ENCODE peak calls at places on chromosomes 6 and 20, in six cellular contexts. I is left ventricle myocardium inferior, Y is A549, U is adrenal gland, M is breast epithelium, O is suprapubic skin. K is an unnamed sample. For H3K4me1, the result is how much of the 10 kb centered on the place peaks cover.

GRCh38 chr6:41697902-41698349 is 37.5 kb downstream of the TFEB start:
- DNase-seq in M (no peak), I (no peak), Y (no peak), U (no peak), O (no peak), K (no peak)

GRCh38 chr6:16514249-16514648 is 247.0 kb downstream of the ATXN1 start:
- DNase-seq in Y (peak), O (no peak), M (no peak), I (no peak), U (no peak), K (no peak)

GRCh38 chr6:161412795-161413194 is 138.9 kb upstream of the AGPAT4 start:
- DNase-seq in U (no peak), Y (no peak), M (no peak), O (no peak), I (no peak), K (no peak)

GRCh38 chr20:51695574-51696303 is 72.5 kb downstream of the ATP9A start:
- DNase-seq in I (no peak), O (no peak), U (no peak), Y (peak), M (no peak), K (no peak)

GRCh38 chr6:101597711-101598110 is 204.2 kb downstream of the GRIK2 start:
- DNase-seq in Y (no peak), M (no peak), I (no peak), O (no peak), U (no peak), K (no peak)

GRCh38 chr6:43714311-43715055 is 26.9 kb upstream of the MRPS18A start:
- DNase-seq in M (no peak), U (peak), I (peak), Y (no peak), O (no peak), K (no peak)

GRCh38 chr20:4512891-4513550 is 208.7 kb upstream of the PRND start:
- DNase-seq in M (no peak), U (peak), Y (peak), I (no peak), O (no peak), K (no peak)

GRCh38 chr6:11989376-11989775 is 22.7 kb upstream of the HIVEP1 start:
- DNase-seq in M (no peak), O (no peak), I (no peak), Y (no peak), U (no peak), K (no peak)

GRCh38 chr6:102488729-102489128 is 1095.2 kb downstream of the GRIK2 start:
- DNase-seq in U (no peak), I (no peak), M (no peak), O (no peak), Y (no peak), K (no peak)

GRCh38 chr6:102417368-102417767 is 1023.9 kb downstream of the GRIK2 start:
- DNase-seq in I (no peak), Y (no peak), U (no peak), O (no peak), M (no peak), K (no peak)

GRCh38 chr6:6565488-6565887 is 23.0 kb upstream of the LY86 start:
- DNase-seq in Y (no peak), U (peak), I (no peak), O (no peak), M (no peak), K (no peak)

GRCh38 chr20:61916318-61916891 is 149.3 kb downstream of the TAF4 start:
- DNase-seq in M (no peak), O (no peak), U (no peak), I (no peak), Y (no peak), K (no peak)

GRCh38 chr6:22302828-22303227 is 6.0 kb upstream of the PRL start:
- DNase-seq in O (no peak), U (no peak), I (no peak), M (no peak), Y (no peak), K (no peak)

GRCh38 chr6:131510094-131510493 is 62.9 kb upstream of the ARG1 start:
- DNase-seq in Y (no peak), U (no peak), I (no peak), O (no peak), M (no peak), K (no peak)

GRCh38 chr6:154590770-154591169 is 80.3 kb upstream of the CNKSR3 start:
- DNase-seq in Y (no peak), O (no peak), I (no peak), M (no peak), U (no peak), K (no peak)

GRCh38 chr6:7257521-7258230 is 55.3 kb downstream of the SSR1 start:
- DNase-seq in O (no peak), U (no peak), Y (no peak), I (no peak), M (no peak), K (peak)

GRCh38 chr20:7171911-7172310 is 404.4 kb downstream of the BMP2 start:
- DNase-seq in Y (no peak), M (no peak), U (no peak), I (no peak), O (no peak), K (no peak)

GRCh38 chr6:143062551-143062950 is 1.9 kb downstream of the AIG1 start:
- DNase-seq in I (no peak), Y (no peak), M (no peak), O (no peak), U (no peak), K (no peak)

GRCh38 chr6:118894425-118895240 is 681 bp downstream of the ASF1A start:
- DNase-seq in I (peak), Y (peak), O (peak), U (peak), M (peak), K (peak)

GRCh38 chr6:41941280-41942044 is at the start of gene CCND3:
- DNase-seq in U (peak), O (peak), M (peak), Y (peak), I (peak), K (peak)

GRCh38 chr6:61886608-61887259 is 399.3 kb downstream of the KHDRBS2 start:
- DNase-seq in I (no peak), M (no peak), Y (no peak), U (no peak), O (no peak), K (no peak)

GRCh38 chr6:51398064-51398740 is 579.5 kb downstream of the TFAP2B start:
- DNase-seq in U (no peak), I (no peak), M (no peak), O (no peak), Y (no peak), K (no peak)

GRCh38 chr20:61728326-61728725 is 337.4 kb downstream of the TAF4 start:
- DNase-seq in M (no peak), I (no peak), U (no peak), O (no peak), Y (no peak), K (no peak)

GRCh38 chr6:12545837-12546658 is 170.5 kb upstream of the PHACTR1 start:
- DNase-seq in U (no peak), O (no peak), I (no peak), Y (peak), M (no peak), K (no peak)

GRCh38 chr6:116265081-116265829 is 11.4 kb upstream of the TSPYL4 start:
- DNase-seq in Y (no peak), U (no peak), M (no peak), O (no peak), I (peak), K (peak)

GRCh38 chr6:6008648-6009421 is 2.1 kb upstream of the NRN1 start:
- DNase-seq in O (no peak), M (no peak), I (peak), U (peak), Y (peak), K (peak)

GRCh38 chr6:143743256-143744166 is 65.7 kb downstream of the PHACTR2 start:
- DNase-seq in I (peak), U (no peak), Y (no peak), M (no peak), O (no peak), K (no peak)

GRCh38 chr6:156919819-156920379 is 142.7 kb downstream of the ARID1B start:
- DNase-seq in Y (no peak), M (no peak), O (no peak), U (no peak), I (no peak), K (no peak)

GRCh38 chr6:21295846-21296245 is 297.7 kb upstream of the SOX4 start:
- DNase-seq in M (no peak), Y (no peak), O (no peak), U (no peak), I (no peak), K (no peak)

GRCh38 chr20:35972445-35972844 is 4.1 kb downstream of the CNBD2 start:
- DNase-seq in O (no peak), U (no peak), I (no peak), Y (no peak), M (no peak), K (no peak)

GRCh38 chr6:151018035-151018434 is 152.5 kb downstream of the MTHFD1L start:
- DNase-seq in Y (no peak), U (no peak), I (no peak), M (no peak), O (no peak), K (no peak)

GRCh38 chr6:143607959-143608358 is 69.8 kb upstream of the PHACTR2 start:
- DNase-seq in U (peak), I (no peak), O (no peak), Y (no peak), M (no peak), K (no peak)

GRCh38 chr6:96532399-96532798 is 10.8 kb downstream of the UFL1 start:
- DNase-seq in Y (no peak), M (no peak), I (no peak), O (no peak), U (no peak), K (no peak)

GRCh38 chr6:105573556-105573955 is 170.7 kb upstream of the PREP start:
- DNase-seq in M (no peak), I (no peak), O (no peak), Y (no peak), U (no peak), K (no peak)

GRCh38 chr20:16301981-16302380 is 271.3 kb downstream of the KIF16B start:
- DNase-seq in U (no peak), Y (no peak), I (no peak), O (no peak), M (no peak), K (no peak)

GRCh38 chr6:105024803-105025202 is 67.9 kb downstream of the LIN28B start:
- DNase-seq in Y (no peak), U (no peak), I (no peak), M (no peak), O (no peak), K (no peak)

GRCh38 chr20:17612287-17612974 is 42.6 kb downstream of the DSTN start:
- DNase-seq in I (no peak), U (no peak), Y (peak), O (no peak), M (peak), K (peak)

DNA sequence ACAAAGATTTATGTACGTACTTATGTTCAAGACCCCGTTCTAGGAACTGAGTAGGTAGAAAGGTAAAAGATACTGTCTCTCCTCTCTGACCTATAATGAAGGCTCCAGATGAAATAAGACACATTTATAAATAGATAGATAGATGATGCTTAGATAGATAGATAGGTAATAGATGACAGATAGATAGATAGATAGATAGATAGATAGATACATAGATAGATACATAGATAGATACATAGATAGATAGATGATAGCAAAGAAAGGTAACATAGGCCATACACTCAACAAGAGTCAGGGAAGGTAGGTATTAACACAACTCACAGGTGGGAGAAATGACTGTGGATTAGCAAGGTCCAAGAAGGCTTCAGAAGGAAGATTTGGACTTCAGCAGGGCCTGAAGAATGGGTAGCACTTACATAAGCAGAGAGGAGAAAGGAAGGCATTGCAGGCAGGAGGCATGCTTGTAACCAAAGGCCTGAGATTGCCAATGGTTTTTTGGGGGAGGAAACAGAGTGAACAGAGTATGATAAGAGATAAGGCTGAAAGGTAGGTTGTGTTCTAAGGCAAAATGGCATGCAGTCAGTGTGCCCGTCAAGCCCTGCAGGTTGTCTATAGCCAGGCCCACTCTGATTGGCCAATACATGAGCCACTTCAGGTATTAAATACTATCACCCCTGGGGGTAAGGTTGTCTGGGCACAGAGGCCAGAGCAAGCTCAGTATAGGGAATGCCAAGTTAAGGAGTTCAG is 7.7 kb upstream of the MYB start:
- DNase-seq in O (no peak), M (no peak), Y (no peak), U (no peak), I (no peak), K (no peak)
- H3K4me3 ChIP-seq in O (no peak), M (no peak), Y (no peak), U (no peak), I (no peak), K (no peak)

GRCh38 chr20:43404880-43405279 is 52.8 kb upstream of the SRSF6 start:
- DNase-seq in Y (peak), M (no peak), U (no peak), I (no peak), O (no peak), K (no peak)
- TF ChIP-seq CTCF in Y (no peak), M (no peak), U (no peak), I (no peak), O (no peak), K (no peak)

DNA sequence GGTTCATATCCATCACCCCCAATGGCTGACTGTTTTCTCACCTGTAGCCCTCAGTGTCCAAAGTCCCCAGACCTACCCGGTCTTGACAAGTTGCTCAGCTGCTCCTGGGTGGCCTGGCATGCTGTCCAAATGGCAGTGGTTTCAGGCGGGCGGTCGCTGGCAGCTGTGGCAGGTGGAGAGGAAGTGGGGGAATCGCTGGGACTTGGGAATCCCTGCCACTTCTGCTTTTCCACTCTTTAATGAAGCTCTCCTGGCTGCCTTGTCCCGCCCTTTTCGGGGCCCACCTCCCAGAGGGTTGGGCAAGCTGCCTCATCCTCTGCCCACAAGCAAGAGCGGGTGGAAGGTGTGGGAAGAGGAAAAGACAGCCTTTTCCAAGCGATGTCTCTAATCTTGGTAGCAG is at the start of gene OCSTAMP:
- DNase-seq in I (no peak), M (no peak), U (no peak), O (no peak), Y (no peak), K (no peak)
- H3K4me1 ChIP-seq in I (under half), M (under half), U (under half), O (under half), Y (under half), K (under half)

DNA sequence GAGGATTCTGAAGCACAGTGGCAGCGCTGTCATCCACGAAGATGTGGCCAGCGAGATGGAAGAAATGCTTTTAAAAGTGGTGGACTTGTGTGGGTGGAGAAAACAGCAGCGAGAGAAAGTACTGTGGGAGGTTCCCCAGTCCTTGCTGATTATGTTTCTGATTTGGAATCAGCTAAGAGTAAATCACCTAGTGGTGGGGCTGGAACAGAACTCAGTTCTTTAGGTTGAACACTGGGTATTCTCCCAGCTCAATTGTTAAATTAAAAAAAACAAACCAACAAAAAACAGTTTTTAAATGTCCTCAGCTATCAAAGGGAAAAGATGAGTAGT is 515 bp upstream of the ZNF322 start:
- DNase-seq in I (no peak), U (no peak), M (no peak), Y (peak), O (no peak), K (no peak)
- H3K4me3 ChIP-seq in I (peak), U (peak), M (peak), Y (peak), O (peak), K (peak)

GRCh38 chr6:30981942-30982772 is 1.4 kb upstream of the MUC21 start:
- DNase-seq in Y (peak), M (peak), I (no peak), U (peak), O (no peak), K (no peak)
- TF ChIP-seq CTCF in Y (no peak), M (peak), I (peak), U (no peak), O (no peak), K (no peak)

DNA sequence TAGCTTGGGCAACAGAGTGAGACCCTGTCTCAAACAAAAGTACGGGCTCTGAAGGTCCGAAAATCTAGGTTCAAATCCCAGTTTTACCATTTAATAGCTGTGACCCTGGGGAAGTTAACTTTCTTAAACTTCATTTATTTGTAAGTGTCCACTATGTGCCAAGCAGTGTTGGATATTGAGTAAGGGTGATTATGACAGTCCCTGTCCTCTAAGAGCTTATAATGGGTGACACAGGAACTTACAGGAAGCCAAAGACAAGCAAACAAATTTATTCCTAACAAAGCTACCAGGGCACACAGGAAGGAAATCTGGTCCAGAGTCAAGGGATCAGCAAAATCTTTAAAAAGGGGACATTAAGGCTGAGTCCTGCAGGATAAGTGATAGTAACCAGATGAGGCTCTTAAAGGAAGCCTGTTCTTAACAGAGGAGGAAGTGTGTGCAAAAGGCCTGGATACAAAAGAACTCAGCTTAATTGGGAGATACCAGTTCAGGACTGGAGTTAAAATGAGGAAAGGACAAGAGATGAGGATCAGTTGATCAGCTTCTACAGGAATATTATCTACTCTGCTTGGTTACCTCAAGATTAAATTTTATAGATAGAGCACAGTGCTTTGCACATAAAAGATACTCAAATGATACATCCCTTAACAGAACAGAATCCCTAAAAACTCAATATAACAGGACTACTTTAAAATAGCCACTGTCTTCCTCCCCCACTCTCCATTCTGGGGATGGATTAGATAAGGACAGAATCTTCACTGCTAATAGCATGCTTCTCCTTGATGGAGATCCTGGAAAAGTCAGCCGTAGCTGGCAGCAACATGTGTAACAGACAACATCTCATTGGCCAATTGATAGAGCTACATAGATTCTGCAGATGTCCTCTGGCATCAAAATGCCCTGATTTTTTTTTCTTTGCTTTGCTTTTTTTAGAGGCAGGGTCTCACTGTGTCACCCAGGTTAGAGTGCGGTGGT is 6.1 kb downstream of the SNX3 start:
- DNase-seq in Y (no peak), M (no peak), O (no peak), U (no peak), I (no peak), K (no peak)
- H3K4me1 ChIP-seq in Y (under half), M (under half), O (under half), U (under half), I (half or more), K (under half)

DNA sequence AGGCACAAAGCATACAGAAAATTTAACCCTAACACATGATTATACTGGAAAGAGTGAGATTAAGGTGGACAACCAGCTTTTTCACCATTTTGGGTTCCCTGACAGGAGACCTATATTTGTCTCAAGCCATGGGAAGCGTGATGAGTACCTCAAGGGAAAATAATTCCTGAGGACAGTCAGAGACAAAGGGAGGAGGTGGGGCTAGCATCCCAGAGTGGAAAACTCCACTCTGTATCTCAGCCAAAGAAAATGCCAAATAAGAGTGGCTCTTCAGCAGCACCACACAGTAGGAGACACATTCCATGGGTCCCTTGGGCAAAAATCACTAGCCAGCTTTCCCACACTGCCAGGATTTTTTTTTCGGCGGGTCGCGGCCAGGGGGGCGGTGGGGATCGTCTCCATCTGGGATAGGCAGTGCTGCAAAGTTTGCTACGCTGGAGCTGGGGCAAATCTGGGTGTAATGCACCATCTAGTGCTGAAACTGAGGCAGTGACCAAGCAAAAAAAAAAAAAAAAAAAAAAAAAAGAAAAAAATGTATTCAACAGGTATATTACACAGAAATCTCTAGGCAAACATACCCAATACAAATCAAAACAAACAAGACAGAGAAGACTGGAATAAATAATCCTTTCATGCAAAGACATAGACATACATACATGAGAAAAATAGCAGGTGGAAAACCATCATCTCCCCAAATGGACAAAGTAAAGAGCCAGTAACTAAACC is 77.3 kb upstream of the SLC35F1 start:
- DNase-seq in O (no peak), M (no peak), I (no peak), Y (peak), U (peak), K (no peak)
- H3K4me3 ChIP-seq in O (no peak), M (no peak), I (no peak), Y (peak), U (no peak), K (no peak)

DNA sequence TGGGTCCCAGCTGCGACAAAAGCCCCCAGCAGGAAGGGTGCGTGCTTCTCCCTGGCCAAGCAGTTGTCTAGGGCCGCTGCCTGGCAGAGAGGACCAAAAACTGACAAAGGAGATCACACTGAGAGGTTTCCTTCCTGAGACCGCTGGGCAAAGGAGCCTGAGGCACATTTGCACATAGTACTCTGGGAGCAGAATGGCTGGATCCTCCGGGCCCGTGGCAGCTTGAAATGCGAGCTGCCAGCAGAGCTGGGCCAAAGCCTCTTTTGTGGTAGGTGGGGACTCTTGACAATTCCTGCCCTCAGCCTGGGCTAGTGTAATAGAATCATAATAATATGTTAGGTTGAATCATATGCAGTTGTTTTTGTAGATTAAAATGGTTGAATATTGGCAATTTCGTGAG is 33.1 kb upstream of the RNF8 start:
- DNase-seq in M (no peak), U (no peak), O (no peak), I (no peak), Y (no peak), K (no peak)
- TF ChIP-seq CTCF in M (no peak), U (no peak), O (no peak), I (no peak), Y (no peak), K (no peak)